ENCODE peak calls at places on chromosomes 16 and 17, in eight cellular contexts. J is activated naive CD8-positive, alpha-beta T cell treated with anti-CD3 and anti-CD28 coated beads for 36 hours; O is GM12891; G is GDM1; S is activated naive CD4-positive, alpha-beta T cell treated with anti-CD3 and anti-CD28 coated beads, Interleukin-2, amount 50 U/mL, for 16 hours; V is D721Med; W is vagina; K is activated CD4-positive, alpha-beta T cell treated with anti-CD3 and anti-CD28 coated beads for 1 hour. L is an unnamed sample.

GRCh38 chr17:29929006-29929543 is 953 bp downstream of the SSH2 start:
- DNase-seq in S (peak; percentile 19), V (no peak), K (no peak), W (no peak), G (no peak), J (peak; percentile 24), O (no peak), L (peak; percentile 34)

GRCh38 chr17:65742433-65743312 is 181.2 kb upstream of the AXIN2 start:
- DNase-seq in O (no peak), S (no peak), W (no peak), G (no peak), J (no peak), V (no peak), K (no peak), L (peak; percentile 88)

GRCh38 chr16:86042996-86043725 is 144.2 kb downstream of the IRF8 start:
- DNase-seq in V (no peak), W (no peak), J (no peak), O (no peak), S (no peak), K (no peak), G (no peak), L (no peak)

GRCh38 chr16:67917852-67918236 is 13.8 kb downstream of the CTRL start:
- DNase-seq in G (no peak), O (no peak), W (no peak), S (peak; percentile 57), K (no peak), J (peak; percentile 51), V (no peak), L (peak; percentile 95)

GRCh38 chr17:75849724-75850123 is 5.4 kb downstream of the WBP2 start:
- DNase-seq in V (no peak), J (no peak), K (no peak), G (no peak), W (no peak), S (no peak), O (no peak), L (no peak)

GRCh38 chr17:7842950-7843535 is 9.0 kb downstream of the KDM6B start:
- DNase-seq in O (no peak), G (peak; percentile 72), S (peak; percentile 60), V (no peak), J (no peak), K (no peak), W (peak; percentile 95), L (peak; percentile 96)

GRCh38 chr16:84209989-84210388 is 19.0 kb downstream of the ADAD2 start:
- DNase-seq in S (no peak), J (no peak), G (no peak), O (no peak), W (no peak), V (no peak), K (no peak), L (no peak)

GRCh38 chr17:45345246-45345553 is 28.4 kb upstream of the MAP3K14 start:
- DNase-seq in O (no peak), G (no peak), V (no peak), K (no peak), S (no peak), J (no peak), W (peak; percentile 88), L (no peak)

GRCh38 chr17:47862621-47863440 is 11.9 kb upstream of the SP6 start:
- DNase-seq in K (no peak), W (no peak), J (no peak), G (no peak), O (no peak), V (no peak), S (no peak), L (peak; percentile 85)

GRCh38 chr16:30079480-30079879 is 3.7 kb downstream of the PPP4C start:
- DNase-seq in S (no peak), W (no peak), J (no peak), V (no peak), G (no peak), O (no peak), K (no peak), L (no peak)

GRCh38 chr16:27980919-27981670 is 82.4 kb downstream of the GSG1L start:
- DNase-seq in W (no peak), G (no peak), J (no peak), V (no peak), S (no peak), O (no peak), K (no peak), L (no peak)

GRCh38 chr16:20084624-20085226 is 11.0 kb upstream of the GPR139 start:
- DNase-seq in O (no peak), G (no peak), J (no peak), W (no peak), V (no peak), S (no peak), K (no peak), L (no peak)

GRCh38 chr16:15653227-15653626 is 3.2 kb downstream of the NDE1 start:
- DNase-seq in S (no peak), J (no peak), G (no peak), V (no peak), O (no peak), K (no peak), W (no peak), L (peak; percentile 92)

GRCh38 chr17:3526491-3526890 is 31.1 kb downstream of the TRPV3 start:
- DNase-seq in K (no peak), J (no peak), S (no peak), O (no peak), V (no peak), W (no peak), G (no peak), L (no peak)

GRCh38 chr17:82600731-82601446 is 47.4 kb downstream of the WDR45B start:
- DNase-seq in S (no peak), G (no peak), O (no peak), W (no peak), J (no peak), V (no peak), K (no peak), L (no peak)

GRCh38 chr17:72580321-72581127 is 459.7 kb downstream of the SOX9 start:
- DNase-seq in V (no peak), W (no peak), G (no peak), S (no peak), J (no peak), O (no peak), K (no peak), L (no peak)

GRCh38 chr17:72305964-72306551 is 185.2 kb downstream of the SOX9 start:
- DNase-seq in O (no peak), S (no peak), K (no peak), W (no peak), V (no peak), J (no peak), G (no peak), L (peak; percentile 47)

GRCh38 chr16:27512061-27512460 is 37.7 kb downstream of the GTF3C1 start:
- DNase-seq in S (no peak), J (no peak), K (no peak), O (no peak), W (no peak), G (no peak), V (no peak), L (no peak)

GRCh38 chr17:81959362-81960129 is 1.4 kb downstream of the NOTUM start:
- DNase-seq in G (peak; percentile 60), O (peak; percentile 79), S (peak; percentile 83), J (peak; percentile 81), W (no peak), V (peak; percentile 77), K (peak; percentile 75), L (no peak)

GRCh38 chr17:80790021-80790765 is 201.4 kb upstream of the CHMP6 start:
- DNase-seq in G (no peak), V (no peak), W (no peak), J (peak; percentile 34), K (no peak), O (peak; percentile 56), S (no peak), L (no peak)

GRCh38 chr17:34484193-34484733 is 95.1 kb upstream of the TMEM132E start:
- DNase-seq in V (no peak), W (no peak), O (no peak), J (no peak), S (no peak), K (no peak), G (no peak), L (no peak)

GRCh38 chr17:67151717-67152116 is 93.3 kb downstream of the HELZ start:
- DNase-seq in S (no peak), J (no peak), O (no peak), V (no peak), G (no peak), W (no peak), K (no peak), L (peak; percentile 80)

GRCh38 chr17:700504-701094 is 14.0 kb downstream of the VPS53 start:
- DNase-seq in K (no peak), V (no peak), G (no peak), J (no peak), S (no peak), O (peak; percentile 22), W (no peak), L (peak; percentile 49)

GRCh38 chr16:3610698-3611144 is 685 bp downstream of the SLX4 start:
- DNase-seq in S (no peak), G (no peak), W (no peak), V (no peak), K (no peak), J (no peak), O (no peak), L (no peak)

GRCh38 chr17:55161935-55162555 is 102.7 kb upstream of the HLF start:
- DNase-seq in J (no peak), W (no peak), S (no peak), O (no peak), K (no peak), G (no peak), V (no peak), L (peak; percentile 97)

GRCh38 chr16:17105239-17105721 is 365.5 kb downstream of the XYLT1 start:
- DNase-seq in S (no peak), J (no peak), V (no peak), W (no peak), O (no peak), K (no peak), G (no peak), L (no peak)

GRCh38 chr16:17775061-17775460 is 304.3 kb upstream of the XYLT1 start:
- DNase-seq in G (no peak), S (no peak), K (no peak), J (no peak), V (no peak), W (no peak), O (no peak), L (peak; percentile 34)

GRCh38 chr16:84759061-84759460 is 59.3 kb downstream of the USP10 start:
- DNase-seq in S (no peak), V (no peak), W (no peak), J (no peak), G (peak; percentile 1), K (no peak), O (no peak), L (no peak)

L was measured in fibroblast of mammary gland.